ENCODE peak calls at places on chromosomes 6 and 20, in four cellular contexts. One of them, this sample, is unnamed.

GRCh38 chr6:5547571-5547970 is 286.3 kb downstream of the FARS2 start:
- DNase-seq in B cell: no peak
- DNase-seq in mesothelial cell of epicardium: no peak
- DNase-seq in left lung: no peak
- DNase-seq in this sample: no peak

GRCh38 chr6:25456249-25456648 is 177.1 kb downstream of the CARMIL1 start:
- DNase-seq in mesothelial cell of epicardium: no peak
- DNase-seq in left lung: no peak
- DNase-seq in B cell: no peak
- DNase-seq in this sample: no peak

GRCh38 chr6:122161136-122161535 is 238.3 kb upstream of the HSF2 start:
- DNase-seq in B cell: no peak
- DNase-seq in mesothelial cell of epicardium: no peak
- DNase-seq in left lung: no peak
- DNase-seq in this sample: no peak

GRCh38 chr6:117290173-117290834 is 24.9 kb downstream of the VGLL2 start:
- DNase-seq in mesothelial cell of epicardium: no peak
- DNase-seq in left lung: no peak
- DNase-seq in B cell: no peak
- DNase-seq in this sample: no peak

GRCh38 chr6:37251211-37251610 is 6.4 kb upstream of the TBC1D22B start:
- DNase-seq in left lung: no peak
- DNase-seq in B cell: no peak
- DNase-seq in mesothelial cell of epicardium: no peak
- DNase-seq in this sample: no peak

GRCh38 chr6:33052627-33053026 is 20.8 kb downstream of the HLA-DPA1 start:
- DNase-seq in mesothelial cell of epicardium: no peak
- DNase-seq in left lung: no peak
- DNase-seq in B cell: no peak
- DNase-seq in this sample: no peak

GRCh38 chr6:152696543-152696942 is 1.2 kb upstream of the MYCT1 start:
- DNase-seq in left lung: no peak
- DNase-seq in mesothelial cell of epicardium: no peak
- DNase-seq in B cell: no peak
- DNase-seq in this sample: no peak

GRCh38 chr20:49405062-49405683 is 77.3 kb downstream of the KCNB1 start:
- DNase-seq in B cell: no peak
- DNase-seq in mesothelial cell of epicardium: no peak
- DNase-seq in left lung: no peak
- DNase-seq in this sample: no peak

GRCh38 chr6:67683960-67684359 is 951.1 kb upstream of the ADGRB3 start:
- DNase-seq in mesothelial cell of epicardium: no peak
- DNase-seq in left lung: no peak
- DNase-seq in B cell: no peak
- DNase-seq in this sample: no peak

GRCh38 chr20:46757754-46758678 is 48.6 kb downstream of the SLC2A10 start:
- DNase-seq in left lung: peak; percentile 46
- DNase-seq in B cell: peak; percentile 58
- DNase-seq in mesothelial cell of epicardium: peak; percentile 66
- DNase-seq in this sample: no peak

GRCh38 chr6:7996538-7997225 is 67.5 kb downstream of the BLOC1S5 start:
- DNase-seq in left lung: no peak
- DNase-seq in B cell: no peak
- DNase-seq in mesothelial cell of epicardium: peak; percentile 66
- DNase-seq in this sample: no peak

GRCh38 chr6:7528565-7528964 is 12.9 kb upstream of the DSP start:
- DNase-seq in B cell: no peak
- DNase-seq in mesothelial cell of epicardium: no peak
- DNase-seq in left lung: no peak
- DNase-seq in this sample: no peak

GRCh38 chr20:57342829-57343228 is 8.2 kb upstream of the RAE1 start:
- DNase-seq in B cell: no peak
- DNase-seq in left lung: no peak
- DNase-seq in mesothelial cell of epicardium: no peak
- DNase-seq in this sample: no peak

GRCh38 chr6:26401987-26402658 is at the start of gene BTN3A1:
- DNase-seq in mesothelial cell of epicardium: peak; percentile 68
- DNase-seq in B cell: peak; percentile 41
- DNase-seq in left lung: peak; percentile 68
- DNase-seq in this sample: peak; percentile 89

GRCh38 chr6:130560231-130560630 is 194.4 kb downstream of the TMEM200A start:
- DNase-seq in left lung: no peak
- DNase-seq in B cell: no peak
- DNase-seq in mesothelial cell of epicardium: no peak
- DNase-seq in this sample: no peak

GRCh38 chr20:14921546-14921945 is 584.1 kb upstream of the FLRT3 start:
- DNase-seq in B cell: no peak
- DNase-seq in mesothelial cell of epicardium: no peak
- DNase-seq in left lung: no peak
- DNase-seq in this sample: no peak

GRCh38 chr20:48295445-48295903 is 510.2 kb upstream of the SULF2 start:
- DNase-seq in left lung: no peak
- DNase-seq in mesothelial cell of epicardium: no peak
- DNase-seq in B cell: no peak
- DNase-seq in this sample: no peak

GRCh38 chr6:44243345-44243744 is 3.6 kb upstream of the HSP90AB1 start:
- DNase-seq in B cell: no peak
- DNase-seq in mesothelial cell of epicardium: no peak
- DNase-seq in left lung: no peak
- DNase-seq in this sample: no peak

GRCh38 chr6:155317186-155317585 is 2.9 kb upstream of the TFB1M start:
- DNase-seq in left lung: no peak
- DNase-seq in B cell: no peak
- DNase-seq in mesothelial cell of epicardium: no peak
- DNase-seq in this sample: no peak

GRCh38 chr20:8089668-8090067 is 42.4 kb upstream of the PLCB1 start:
- DNase-seq in mesothelial cell of epicardium: no peak
- DNase-seq in left lung: no peak
- DNase-seq in B cell: no peak
- DNase-seq in this sample: no peak

GRCh38 chr6:35021014-35021413 is 120.1 kb downstream of the TCP11 start:
- DNase-seq in B cell: no peak
- DNase-seq in mesothelial cell of epicardium: no peak
- DNase-seq in left lung: no peak
- DNase-seq in this sample: no peak

GRCh38 chr6:12987783-12988182 is 271.2 kb downstream of the PHACTR1 start:
- DNase-seq in B cell: no peak
- DNase-seq in left lung: no peak
- DNase-seq in mesothelial cell of epicardium: no peak
- DNase-seq in this sample: no peak

GRCh38 chr20:53646550-53646949 is 52.9 kb upstream of the ZNF217 start:
- DNase-seq in B cell: no peak
- DNase-seq in left lung: no peak
- DNase-seq in mesothelial cell of epicardium: no peak
- DNase-seq in this sample: no peak

GRCh38 chr20:826695-827323 is 6.7 kb upstream of the FAM110A start:
- DNase-seq in B cell: no peak
- DNase-seq in left lung: no peak
- DNase-seq in mesothelial cell of epicardium: peak; percentile 24
- DNase-seq in this sample: no peak

GRCh38 chr6:149055195-149055899 is 262.2 kb upstream of the TAB2 start:
- DNase-seq in B cell: no peak
- DNase-seq in left lung: no peak
- DNase-seq in mesothelial cell of epicardium: no peak
- DNase-seq in this sample: no peak

GRCh38 chr20:43579861-43580793 is 10.6 kb upstream of the IFT52 start:
- DNase-seq in left lung: no peak
- DNase-seq in B cell: no peak
- DNase-seq in mesothelial cell of epicardium: no peak
- DNase-seq in this sample: no peak

GRCh38 chr6:119267506-119267905 is 82.1 kb downstream of the MAN1A1 start:
- DNase-seq in B cell: no peak
- DNase-seq in mesothelial cell of epicardium: no peak
- DNase-seq in left lung: no peak
- DNase-seq in this sample: no peak

GRCh38 chr20:47568019-47568418 is 66.3 kb downstream of the NCOA3 start:
- DNase-seq in mesothelial cell of epicardium: no peak
- DNase-seq in B cell: no peak
- DNase-seq in left lung: no peak
- DNase-seq in this sample: no peak

GRCh38 chr6:89559487-89559886 is 79.1 kb downstream of the LYRM2 start:
- DNase-seq in mesothelial cell of epicardium: no peak
- DNase-seq in B cell: no peak
- DNase-seq in left lung: no peak
- DNase-seq in this sample: peak; percentile 23

GRCh38 chr6:110874880-110875547 is 429 bp downstream of the AMD1 start:
- DNase-seq in mesothelial cell of epicardium: peak; percentile 61
- DNase-seq in left lung: peak; percentile 36
- DNase-seq in B cell: peak; percentile 29
- DNase-seq in this sample: no peak

GRCh38 chr6:144415014-144415413 is 129.9 kb downstream of the UTRN start:
- DNase-seq in mesothelial cell of epicardium: no peak
- DNase-seq in B cell: no peak
- DNase-seq in left lung: no peak
- DNase-seq in this sample: no peak

GRCh38 chr6:143150291-143150690 is 89.6 kb downstream of the AIG1 start:
- DNase-seq in mesothelial cell of epicardium: no peak
- DNase-seq in left lung: no peak
- DNase-seq in B cell: no peak
- DNase-seq in this sample: no peak
- TF ChIP-seq CTCF in mesothelial cell of epicardium: no peak
- TF ChIP-seq CTCF in left lung: no peak
- TF ChIP-seq CTCF in B cell: no peak
- TF ChIP-seq CTCF in this sample: no peak

DNA sequence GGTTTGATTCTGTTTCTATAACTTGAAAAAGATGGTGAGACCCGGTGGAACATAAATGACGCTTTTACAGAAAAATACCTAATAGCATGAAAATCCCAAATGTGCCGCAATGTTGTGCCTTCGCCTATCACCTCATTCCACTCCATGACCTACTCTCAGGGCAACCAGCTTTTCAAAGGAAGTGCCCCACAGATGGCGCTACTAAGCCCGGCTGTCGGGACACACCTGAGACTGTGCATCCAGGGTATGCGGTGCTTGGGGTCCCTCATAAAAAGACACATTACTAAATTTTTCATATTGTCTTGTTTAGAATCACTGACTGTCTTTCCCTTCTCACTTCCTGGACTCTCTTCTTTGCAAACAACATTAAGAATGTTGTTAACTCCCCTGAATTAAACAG is 145.5 kb upstream of the RPS6KA2 start:
- DNase-seq in left lung: no peak
- DNase-seq in B cell: no peak
- DNase-seq in mesothelial cell of epicardium: peak; percentile 35
- DNase-seq in this sample: peak; percentile 77
- TF ChIP-seq CTCF in left lung: no peak
- TF ChIP-seq CTCF in B cell: no peak
- TF ChIP-seq CTCF in mesothelial cell of epicardium: no peak
- TF ChIP-seq CTCF in this sample: peak; percentile 21

GRCh38 chr6:112337209-112337638 is 9.9 kb upstream of the RFPL4B start:
- DNase-seq in B cell: no peak
- DNase-seq in left lung: peak; percentile 41
- DNase-seq in mesothelial cell of epicardium: peak; percentile 51
- DNase-seq in this sample: no peak
- TF ChIP-seq CTCF in B cell: no peak
- TF ChIP-seq CTCF in left lung: peak; percentile 25
- TF ChIP-seq CTCF in mesothelial cell of epicardium: no peak
- TF ChIP-seq CTCF in this sample: peak; percentile 86

DNA sequence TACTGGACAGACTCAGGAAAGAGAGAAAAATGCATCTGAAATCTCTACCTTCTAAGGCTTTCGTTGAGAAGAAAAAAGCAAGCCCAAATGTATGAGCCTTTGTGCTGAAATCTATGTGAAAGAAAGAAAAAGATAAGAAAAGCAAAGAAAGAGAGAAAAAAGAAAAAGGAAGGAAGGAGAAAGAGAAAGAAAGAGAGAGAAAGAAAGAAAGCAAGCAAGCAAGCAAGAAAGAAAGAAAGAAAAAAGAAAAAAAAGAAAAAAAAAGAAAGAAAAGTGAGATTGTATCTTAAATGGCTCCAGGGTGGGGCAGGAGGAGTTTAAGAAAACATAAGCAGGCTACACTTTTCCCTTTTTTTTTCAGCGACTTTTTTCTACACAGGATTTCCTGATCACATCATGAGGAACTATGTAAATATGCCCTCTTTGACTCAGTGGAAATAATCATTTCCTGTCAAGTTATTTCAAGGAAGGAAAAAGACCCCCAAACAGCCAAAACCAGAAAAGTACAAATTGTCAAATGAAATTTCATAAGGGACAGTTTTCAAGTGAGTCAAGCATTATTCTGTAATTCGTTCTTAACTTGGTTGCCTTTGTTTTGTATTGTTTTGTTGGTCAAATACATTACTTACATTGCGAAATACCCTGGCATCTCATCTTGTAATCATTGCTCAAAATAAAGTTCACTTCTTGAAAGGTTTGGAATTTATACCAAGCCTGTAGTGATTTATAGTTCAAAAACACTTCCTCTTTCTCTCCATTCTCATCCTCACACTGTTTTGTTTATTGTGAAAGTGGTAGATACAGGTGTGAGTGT is 79.5 kb upstream of the RNF217 start:
- DNase-seq in mesothelial cell of epicardium: no peak
- DNase-seq in B cell: no peak
- DNase-seq in left lung: no peak
- DNase-seq in this sample: no peak
- TF ChIP-seq CTCF in mesothelial cell of epicardium: no peak
- TF ChIP-seq CTCF in B cell: no peak
- TF ChIP-seq CTCF in left lung: no peak
- TF ChIP-seq CTCF in this sample: no peak

GRCh38 chr6:137155830-137156229 is 17.6 kb downstream of the IL22RA2 start:
- DNase-seq in left lung: no peak
- DNase-seq in B cell: peak; percentile 15
- DNase-seq in mesothelial cell of epicardium: no peak
- DNase-seq in this sample: no peak
- TF ChIP-seq CTCF in left lung: no peak
- TF ChIP-seq CTCF in B cell: no peak
- TF ChIP-seq CTCF in mesothelial cell of epicardium: no peak
- TF ChIP-seq CTCF in this sample: no peak

GRCh38 chr6:76275746-76276145 is 203.3 kb upstream of the IMPG1 start:
- DNase-seq in mesothelial cell of epicardium: no peak
- DNase-seq in B cell: no peak
- DNase-seq in left lung: no peak
- DNase-seq in this sample: no peak
- TF ChIP-seq CTCF in mesothelial cell of epicardium: no peak
- TF ChIP-seq CTCF in B cell: no peak
- TF ChIP-seq CTCF in left lung: no peak
- TF ChIP-seq CTCF in this sample: no peak

GRCh38 chr6:63813531-63813930 is 177.9 kb downstream of the PHF3 start:
- DNase-seq in B cell: no peak
- DNase-seq in left lung: no peak
- DNase-seq in mesothelial cell of epicardium: no peak
- DNase-seq in this sample: no peak
- TF ChIP-seq CTCF in B cell: no peak
- TF ChIP-seq CTCF in left lung: no peak
- TF ChIP-seq CTCF in mesothelial cell of epicardium: no peak
- TF ChIP-seq CTCF in this sample: no peak

GRCh38 chr6:402901-403658 is 11.5 kb downstream of the IRF4 start:
- DNase-seq in B cell: no peak
- DNase-seq in left lung: no peak
- DNase-seq in mesothelial cell of epicardium: no peak
- DNase-seq in this sample: peak; percentile 76
- TF ChIP-seq CTCF in B cell: no peak
- TF ChIP-seq CTCF in left lung: no peak
- TF ChIP-seq CTCF in mesothelial cell of epicardium: no peak
- TF ChIP-seq CTCF in this sample: no peak

GRCh38 chr20:41746635-41747034 is 128.5 kb upstream of the CHD6 start:
- DNase-seq in left lung: no peak
- DNase-seq in mesothelial cell of epicardium: no peak
- DNase-seq in B cell: no peak
- DNase-seq in this sample: peak; percentile 36
- TF ChIP-seq CTCF in left lung: no peak
- TF ChIP-seq CTCF in mesothelial cell of epicardium: no peak
- TF ChIP-seq CTCF in B cell: no peak
- TF ChIP-seq CTCF in this sample: no peak